ENCODE peak calls at places on chromosomes 11 and 22, in four cellular contexts. One of them, this sample, is unnamed.

GRCh38 chr11:123838659-123839058 is 32.5 kb upstream of the OR6M1 start:
- DNase-seq in colonic mucosa: no peak
- DNase-seq in CD8-positive, alpha-beta T cell: no peak
- DNase-seq in psoas muscle: no peak
- DNase-seq in this sample: no peak

GRCh38 chr11:66874232-66874631 is 17.4 kb downstream of the LRFN4 start:
- DNase-seq in colonic mucosa: no peak
- DNase-seq in CD8-positive, alpha-beta T cell: no peak
- DNase-seq in psoas muscle: no peak
- DNase-seq in this sample: no peak

GRCh38 chr11:126696976-126697375 is 303.6 kb downstream of the KIRREL3 start:
- DNase-seq in colonic mucosa: no peak
- DNase-seq in CD8-positive, alpha-beta T cell: no peak
- DNase-seq in psoas muscle: no peak
- DNase-seq in this sample: no peak

GRCh38 chr11:129192150-129192549 is at the start of gene ARHGAP32:
- DNase-seq in colonic mucosa: peak; percentile 33
- DNase-seq in CD8-positive, alpha-beta T cell: no peak
- DNase-seq in psoas muscle: no peak
- DNase-seq in this sample: no peak

GRCh38 chr11:3781423-3781822 is 15.9 kb downstream of the NUP98 start:
- DNase-seq in colonic mucosa: no peak
- DNase-seq in CD8-positive, alpha-beta T cell: no peak
- DNase-seq in psoas muscle: no peak
- DNase-seq in this sample: no peak

GRCh38 chr11:129067454-129067853 is 124.7 kb downstream of the ARHGAP32 start:
- DNase-seq in colonic mucosa: no peak
- DNase-seq in CD8-positive, alpha-beta T cell: no peak
- DNase-seq in psoas muscle: no peak
- DNase-seq in this sample: no peak

GRCh38 chr11:71949034-71949433 is 20.2 kb downstream of the RNF121 start:
- DNase-seq in colonic mucosa: no peak
- DNase-seq in CD8-positive, alpha-beta T cell: no peak
- DNase-seq in psoas muscle: no peak
- DNase-seq in this sample: no peak

GRCh38 chr11:55655096-55655495 is 6.9 kb upstream of the OR4C6 start:
- DNase-seq in colonic mucosa: no peak
- DNase-seq in CD8-positive, alpha-beta T cell: no peak
- DNase-seq in psoas muscle: no peak
- DNase-seq in this sample: no peak

GRCh38 chr11:94473177-94473799 is 20.4 kb downstream of the MRE11 start:
- DNase-seq in colonic mucosa: no peak
- DNase-seq in CD8-positive, alpha-beta T cell: no peak
- DNase-seq in psoas muscle: no peak
- DNase-seq in this sample: no peak

GRCh38 chr11:12263141-12263693 is 114.2 kb upstream of the PARVA start:
- DNase-seq in colonic mucosa: no peak
- DNase-seq in CD8-positive, alpha-beta T cell: no peak
- DNase-seq in psoas muscle: no peak
- DNase-seq in this sample: no peak

GRCh38 chr22:37884420-37884819 is 21.7 kb upstream of the MICALL1 start:
- DNase-seq in colonic mucosa: no peak
- DNase-seq in CD8-positive, alpha-beta T cell: no peak
- DNase-seq in psoas muscle: no peak
- DNase-seq in this sample: no peak

GRCh38 chr11:1650034-1650917 is 20.7 kb downstream of the KRTAP5-5 start:
- DNase-seq in colonic mucosa: no peak
- DNase-seq in CD8-positive, alpha-beta T cell: no peak
- DNase-seq in psoas muscle: no peak
- DNase-seq in this sample: no peak

DNA sequence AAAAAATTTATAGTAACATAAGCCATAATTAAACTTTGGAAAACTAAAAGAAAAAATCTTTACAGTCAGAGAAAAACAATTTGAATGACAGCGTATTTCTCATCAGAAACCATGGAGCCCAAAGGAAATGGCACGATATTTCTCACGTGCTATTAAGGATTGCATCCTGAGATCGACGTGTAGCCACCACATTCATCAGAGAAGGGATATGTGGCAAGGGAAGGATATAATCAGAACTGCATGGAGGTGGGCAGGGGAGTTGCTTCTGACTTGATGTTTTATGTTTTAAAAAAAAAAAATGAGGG is 74.0 kb downstream of the SGSM3 start:
- DNase-seq in colonic mucosa: no peak
- DNase-seq in CD8-positive, alpha-beta T cell: no peak
- DNase-seq in psoas muscle: no peak
- DNase-seq in this sample: no peak
- H3K4me1 ChIP-seq in colonic mucosa: no peaks in the 10 kb centered on the region
- H3K4me1 ChIP-seq in CD8-positive, alpha-beta T cell: peaks cover 60% of the 10 kb centered on the region
- H3K4me1 ChIP-seq in psoas muscle: peaks cover 20% of the 10 kb centered on the region
- H3K4me1 ChIP-seq in this sample: peaks cover 68% of the 10 kb centered on the region

DNA sequence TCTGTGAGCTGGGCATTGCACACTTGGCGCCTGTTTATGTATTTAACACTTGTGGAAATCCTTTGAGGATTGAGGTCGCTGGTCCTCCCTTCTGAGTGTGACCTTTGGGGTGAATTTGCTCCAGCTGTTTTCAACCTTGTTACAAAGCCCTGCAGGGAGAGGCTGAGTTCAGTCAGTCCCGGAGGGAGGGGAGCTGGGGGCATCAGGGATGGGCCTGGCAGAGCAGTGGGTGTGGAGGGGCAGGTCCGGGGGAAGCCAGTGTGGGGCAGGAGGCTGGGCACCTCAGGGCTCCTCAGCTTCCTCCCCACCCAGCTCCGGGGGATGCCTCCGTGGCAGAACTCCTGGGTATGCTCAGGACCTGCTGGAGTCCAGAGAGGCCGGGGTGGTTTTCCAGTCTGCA is 977.2 kb downstream of the TBC1D22A start:
- DNase-seq in colonic mucosa: no peak
- DNase-seq in CD8-positive, alpha-beta T cell: no peak
- DNase-seq in psoas muscle: no peak
- DNase-seq in this sample: no peak
- H3K4me1 ChIP-seq in colonic mucosa: no peaks in the 10 kb centered on the region
- H3K4me1 ChIP-seq in CD8-positive, alpha-beta T cell: no peaks in the 10 kb centered on the region
- H3K4me1 ChIP-seq in psoas muscle: no peaks in the 10 kb centered on the region
- H3K4me1 ChIP-seq in this sample: no peaks in the 10 kb centered on the region

GRCh38 chr11:64850979-64851567 is 6.6 kb upstream of the CDC42BPG start:
- DNase-seq in colonic mucosa: no peak
- DNase-seq in CD8-positive, alpha-beta T cell: no peak
- DNase-seq in psoas muscle: no peak
- DNase-seq in this sample: peak; percentile 51

GRCh38 chr11:64849600-64850356 is 5.3 kb upstream of the CDC42BPG start:
- DNase-seq in colonic mucosa: no peak
- DNase-seq in CD8-positive, alpha-beta T cell: no peak
- DNase-seq in psoas muscle: peak; percentile 61
- DNase-seq in this sample: no peak

GRCh38 chr11:64848779-64849599 is 4.5 kb upstream of the CDC42BPG start:
- DNase-seq in colonic mucosa: peak; percentile 85
- DNase-seq in CD8-positive, alpha-beta T cell: peak; percentile 75
- DNase-seq in psoas muscle: no peak
- DNase-seq in this sample: peak; percentile 89

GRCh38 chr11:64846998-64847666 is 2.7 kb upstream of the CDC42BPG start:
- DNase-seq in colonic mucosa: peak; percentile 98
- DNase-seq in CD8-positive, alpha-beta T cell: peak; percentile 97
- DNase-seq in psoas muscle: peak; percentile 93
- DNase-seq in this sample: peak; percentile 95

DNA sequence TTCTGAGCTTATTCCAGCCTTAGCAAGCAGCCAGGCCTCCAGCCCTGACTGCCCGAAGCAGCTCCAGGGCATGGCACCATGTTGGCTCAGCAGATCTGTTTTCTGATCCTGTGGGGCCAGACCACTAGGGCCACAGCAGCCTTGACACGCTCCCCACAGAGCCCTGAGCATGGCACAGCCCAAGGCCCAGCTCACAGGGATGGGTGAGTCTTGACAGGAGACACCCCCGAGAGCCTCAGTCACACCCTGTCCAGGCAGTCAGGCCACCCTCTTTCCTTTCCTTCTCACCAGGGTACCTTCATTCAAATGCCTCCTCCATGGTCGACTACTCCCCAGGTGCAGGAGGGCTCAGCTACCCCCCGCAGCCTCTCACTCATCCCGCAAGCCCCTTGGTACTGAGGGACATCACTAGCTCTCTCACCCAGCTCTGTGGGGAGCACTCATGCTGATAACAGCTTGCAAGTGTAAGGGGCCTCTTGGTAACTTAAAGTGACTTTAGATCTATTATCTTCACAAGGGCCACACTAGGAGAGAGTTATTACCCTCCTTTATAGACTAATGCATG is 3.8 kb upstream of the CDC42BPG start:
- DNase-seq in colonic mucosa: no peak
- DNase-seq in CD8-positive, alpha-beta T cell: no peak
- DNase-seq in psoas muscle: no peak
- DNase-seq in this sample: no peak
- H3K4me1 ChIP-seq in colonic mucosa: peaks cover 21% of the 10 kb centered on the region
- H3K4me1 ChIP-seq in CD8-positive, alpha-beta T cell: peaks cover 73% of the 10 kb centered on the region
- H3K4me1 ChIP-seq in psoas muscle: peaks cover 52% of the 10 kb centered on the region
- H3K4me1 ChIP-seq in this sample: peaks cover 82% of the 10 kb centered on the region

GRCh38 chr11:32451808-32452207 is 16.5 kb upstream of the WT1 start:
- DNase-seq in colonic mucosa: no peak
- DNase-seq in CD8-positive, alpha-beta T cell: no peak
- DNase-seq in psoas muscle: peak; percentile 43
- DNase-seq in this sample: no peak
- H3K4me1 ChIP-seq in colonic mucosa: no peaks in the 10 kb centered on the region
- H3K4me1 ChIP-seq in CD8-positive, alpha-beta T cell: no peaks in the 10 kb centered on the region
- H3K4me1 ChIP-seq in psoas muscle: no peaks in the 10 kb centered on the region
- H3K4me1 ChIP-seq in this sample: no peaks in the 10 kb centered on the region

DNA sequence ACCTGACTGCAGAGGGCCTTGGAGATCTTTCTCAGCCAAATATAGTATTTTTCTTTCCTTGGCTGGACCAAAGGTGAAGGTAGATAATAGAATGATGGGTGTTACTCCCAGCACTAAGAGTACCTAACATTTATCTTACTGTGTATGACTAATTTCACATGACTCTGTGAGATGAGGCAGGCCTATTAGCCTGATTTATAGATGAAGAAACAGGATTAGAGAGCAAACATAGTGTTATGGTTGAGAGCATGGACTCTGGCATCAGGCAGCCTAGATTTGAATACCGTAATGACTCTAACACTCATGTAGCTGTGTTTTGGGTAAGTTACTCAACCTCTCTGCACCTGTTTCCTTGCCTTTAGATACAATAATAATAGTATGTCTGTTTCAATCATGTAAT is 2.7 kb downstream of the ACO2 start:
- DNase-seq in colonic mucosa: no peak
- DNase-seq in CD8-positive, alpha-beta T cell: no peak
- DNase-seq in psoas muscle: no peak
- DNase-seq in this sample: no peak
- H3K4me1 ChIP-seq in colonic mucosa: peaks cover 8% of the 10 kb centered on the region
- H3K4me1 ChIP-seq in CD8-positive, alpha-beta T cell: peaks cover 18% of the 10 kb centered on the region
- H3K4me1 ChIP-seq in psoas muscle: peaks cover 59% of the 10 kb centered on the region
- H3K4me1 ChIP-seq in this sample: peaks cover 81% of the 10 kb centered on the region

GRCh38 chr22:22851969-22852368 is 35.6 kb upstream of the IGLL5 start:
- DNase-seq in colonic mucosa: no peak
- DNase-seq in CD8-positive, alpha-beta T cell: no peak
- DNase-seq in psoas muscle: no peak
- DNase-seq in this sample: no peak
- H3K4me1 ChIP-seq in colonic mucosa: no peaks in the 10 kb centered on the region
- H3K4me1 ChIP-seq in CD8-positive, alpha-beta T cell: peaks cover 8% of the 10 kb centered on the region
- H3K4me1 ChIP-seq in psoas muscle: no peaks in the 10 kb centered on the region
- H3K4me1 ChIP-seq in this sample: no peaks in the 10 kb centered on the region

DNA sequence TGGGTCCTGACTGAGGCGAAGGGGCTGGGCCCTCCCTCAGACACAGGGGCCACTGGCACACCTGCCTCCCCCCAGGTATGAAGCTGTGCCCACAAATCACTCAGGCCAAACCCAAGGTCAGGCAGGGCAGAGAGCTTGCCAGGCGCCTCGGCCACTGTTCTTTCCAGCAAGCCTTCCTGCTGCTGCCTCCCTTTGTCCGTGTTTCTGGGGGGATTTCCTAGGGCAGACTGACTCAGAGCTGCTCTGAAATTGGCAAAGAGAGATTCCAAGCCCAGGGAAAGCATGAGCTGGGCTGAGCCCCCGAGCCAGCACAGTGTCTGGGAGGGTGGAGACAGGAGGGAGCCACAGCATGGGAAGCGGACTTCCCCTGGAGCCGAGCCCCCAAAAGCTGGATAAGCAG is 33.2 kb downstream of the PPP2R1B start:
- DNase-seq in colonic mucosa: no peak
- DNase-seq in CD8-positive, alpha-beta T cell: no peak
- DNase-seq in psoas muscle: peak; percentile 71
- DNase-seq in this sample: no peak
- H3K4me1 ChIP-seq in colonic mucosa: no peaks in the 10 kb centered on the region
- H3K4me1 ChIP-seq in CD8-positive, alpha-beta T cell: no peaks in the 10 kb centered on the region
- H3K4me1 ChIP-seq in psoas muscle: peaks cover 85% of the 10 kb centered on the region
- H3K4me1 ChIP-seq in this sample: peaks cover 92% of the 10 kb centered on the region

GRCh38 chr11:30504468-30504867 is 81.7 kb downstream of the MPPED2 start:
- DNase-seq in colonic mucosa: no peak
- DNase-seq in CD8-positive, alpha-beta T cell: no peak
- DNase-seq in psoas muscle: no peak
- DNase-seq in this sample: no peak
- H3K4me1 ChIP-seq in colonic mucosa: no peaks in the 10 kb centered on the region
- H3K4me1 ChIP-seq in CD8-positive, alpha-beta T cell: no peaks in the 10 kb centered on the region
- H3K4me1 ChIP-seq in psoas muscle: peaks cover 22% of the 10 kb centered on the region
- H3K4me1 ChIP-seq in this sample: no peaks in the 10 kb centered on the region